ENCODE peak calls at places on chromosomes 16 and 17, in four cellular contexts. One of them, this sample, is unnamed.

GRCh38 chr16:64957246-64957645 is 164.6 kb downstream of the CDH11 start:
- DNase-seq in CD8-positive, alpha-beta memory T cell: no peak
- DNase-seq in MV-4-11: no peak
- DNase-seq in brain microvascular endothelial cell: no peak
- DNase-seq in this sample: no peak

GRCh38 chr17:10210151-10210574 is 11.8 kb upstream of the GAS7 start:
- DNase-seq in CD8-positive, alpha-beta memory T cell: no peak
- DNase-seq in MV-4-11: no peak
- DNase-seq in brain microvascular endothelial cell: peak
- DNase-seq in this sample: no peak

GRCh38 chr17:76243826-76244679 is 3.8 kb upstream of the RNF157 start:
- DNase-seq in CD8-positive, alpha-beta memory T cell: no peak
- DNase-seq in MV-4-11: peak
- DNase-seq in brain microvascular endothelial cell: no peak
- DNase-seq in this sample: no peak

GRCh38 chr16:66476328-66477027 is 49.4 kb downstream of the BEAN1 start:
- DNase-seq in CD8-positive, alpha-beta memory T cell: peak
- DNase-seq in MV-4-11: no peak
- DNase-seq in brain microvascular endothelial cell: no peak
- DNase-seq in this sample: no peak

GRCh38 chr17:32802306-32802705 is 74.6 kb downstream of the MYO1D start:
- DNase-seq in CD8-positive, alpha-beta memory T cell: no peak
- DNase-seq in MV-4-11: no peak
- DNase-seq in brain microvascular endothelial cell: no peak
- DNase-seq in this sample: no peak

GRCh38 chr16:35752773-35753558 is 2293.6 kb downstream of the TP53TG3F start:
- DNase-seq in CD8-positive, alpha-beta memory T cell: no peak
- DNase-seq in MV-4-11: no peak
- DNase-seq in brain microvascular endothelial cell: no peak
- DNase-seq in this sample: no peak

GRCh38 chr17:80682372-80682771 is 137.7 kb downstream of the RPTOR start:
- DNase-seq in CD8-positive, alpha-beta memory T cell: no peak
- DNase-seq in MV-4-11: no peak
- DNase-seq in brain microvascular endothelial cell: no peak
- DNase-seq in this sample: peak

GRCh38 chr16:23207485-23207884 is 24.9 kb downstream of the SCNN1G start:
- DNase-seq in CD8-positive, alpha-beta memory T cell: no peak
- DNase-seq in MV-4-11: no peak
- DNase-seq in brain microvascular endothelial cell: no peak
- DNase-seq in this sample: no peak

GRCh38 chr16:72467157-72467759 is 295.3 kb upstream of the PMFBP1 start:
- DNase-seq in CD8-positive, alpha-beta memory T cell: no peak
- DNase-seq in MV-4-11: peak
- DNase-seq in brain microvascular endothelial cell: peak
- DNase-seq in this sample: peak

GRCh38 chr17:71316498-71316897 is 804.3 kb upstream of the SOX9 start:
- DNase-seq in CD8-positive, alpha-beta memory T cell: no peak
- DNase-seq in MV-4-11: no peak
- DNase-seq in brain microvascular endothelial cell: no peak
- DNase-seq in this sample: no peak

GRCh38 chr16:7351572-7351971 is 18.9 kb downstream of the RBFOX1 start:
- DNase-seq in CD8-positive, alpha-beta memory T cell: no peak
- DNase-seq in MV-4-11: no peak
- DNase-seq in brain microvascular endothelial cell: no peak
- DNase-seq in this sample: no peak

GRCh38 chr17:16301963-16302855 is 51.1 kb downstream of the CENPV start:
- DNase-seq in CD8-positive, alpha-beta memory T cell: no peak
- DNase-seq in MV-4-11: no peak
- DNase-seq in brain microvascular endothelial cell: peak
- DNase-seq in this sample: no peak

GRCh38 chr17:17590141-17590735 is 1.3 kb downstream of the PEMT start:
- DNase-seq in CD8-positive, alpha-beta memory T cell: no peak
- DNase-seq in MV-4-11: no peak
- DNase-seq in brain microvascular endothelial cell: no peak
- DNase-seq in this sample: no peak

GRCh38 chr17:39652635-39653315 is 12.4 kb upstream of the TCAP start:
- DNase-seq in CD8-positive, alpha-beta memory T cell: no peak
- DNase-seq in MV-4-11: no peak
- DNase-seq in brain microvascular endothelial cell: no peak
- DNase-seq in this sample: peak

GRCh38 chr16:23500212-23500865 is 10.0 kb downstream of the GGA2 start:
- DNase-seq in CD8-positive, alpha-beta memory T cell: no peak
- DNase-seq in MV-4-11: no peak
- DNase-seq in brain microvascular endothelial cell: no peak
- DNase-seq in this sample: no peak

GRCh38 chr17:41919165-41919817 is 540 bp upstream of the ACLY start:
- DNase-seq in CD8-positive, alpha-beta memory T cell: no peak
- DNase-seq in MV-4-11: no peak
- DNase-seq in brain microvascular endothelial cell: no peak
- DNase-seq in this sample: no peak

GRCh38 chr17:44547625-44548297 is 9.5 kb upstream of the FZD2 start:
- DNase-seq in CD8-positive, alpha-beta memory T cell: no peak
- DNase-seq in MV-4-11: peak
- DNase-seq in brain microvascular endothelial cell: no peak
- DNase-seq in this sample: no peak

GRCh38 chr17:8122923-8123694 is 797 bp downstream of the HES7 start:
- DNase-seq in CD8-positive, alpha-beta memory T cell: no peak
- DNase-seq in MV-4-11: no peak
- DNase-seq in brain microvascular endothelial cell: no peak
- DNase-seq in this sample: peak

GRCh38 chr17:64252831-64253230 is 10.2 kb downstream of the TEX2 start:
- DNase-seq in CD8-positive, alpha-beta memory T cell: no peak
- DNase-seq in MV-4-11: no peak
- DNase-seq in brain microvascular endothelial cell: no peak
- DNase-seq in this sample: no peak

GRCh38 chr16:65306722-65307121 is 184.9 kb upstream of the CDH11 start:
- DNase-seq in CD8-positive, alpha-beta memory T cell: no peak
- DNase-seq in MV-4-11: no peak
- DNase-seq in brain microvascular endothelial cell: no peak
- DNase-seq in this sample: no peak

GRCh38 chr17:9109933-9110332 is 88.6 kb downstream of the NTN1 start:
- DNase-seq in CD8-positive, alpha-beta memory T cell: no peak
- DNase-seq in MV-4-11: no peak
- DNase-seq in brain microvascular endothelial cell: no peak
- DNase-seq in this sample: no peak

GRCh38 chr17:4483012-4483840 is 15.5 kb upstream of the SPNS2 start:
- DNase-seq in CD8-positive, alpha-beta memory T cell: no peak
- DNase-seq in MV-4-11: no peak
- DNase-seq in brain microvascular endothelial cell: no peak
- DNase-seq in this sample: no peak

This sample was measured in foreskin melanocyte.